ENCODE peak calls at places on chromosomes 13 and 19, in seven cellular contexts. F, O, M, J, Q, Y and B are unnamed samples.
A peak's percentile ranks its signal among the peaks of the same experiment; 100 is the strongest.

GRCh38 chr13:113972451-113973217 is 1.2 kb downstream of the C13orf46 start:
- DNase-seq in F (no peak), O (no peak), M (peak; percentile 58), J (no peak), Q (no peak), Y (no peak), B (no peak)

GRCh38 chr13:101655435-101655834 is 203.0 kb downstream of the ITGBL1 start:
- DNase-seq in F (no peak), O (no peak), M (no peak), J (no peak), Q (no peak), Y (no peak), B (no peak)

GRCh38 chr13:24788538-24788937 is 24.6 kb downstream of the RNF17 start:
- DNase-seq in F (no peak), O (no peak), M (no peak), J (no peak), Q (no peak), Y (no peak), B (no peak)

GRCh38 chr19:24049537-24049936 is 37.5 kb upstream of the ZNF254 start:
- DNase-seq in F (no peak), O (no peak), M (no peak), J (no peak), Q (no peak), Y (no peak), B (no peak)

GRCh38 chr19:2574971-2575630 is 99.2 kb downstream of the GADD45B start:
- DNase-seq in F (no peak), O (no peak), M (peak; percentile 42), J (no peak), Q (no peak), Y (no peak), B (no peak)

GRCh38 chr13:99484405-99484981 is 16.8 kb upstream of the TM9SF2 start:
- DNase-seq in F (no peak), O (no peak), M (no peak), J (no peak), Q (no peak), Y (peak; percentile 70), B (no peak)

GRCh38 chr13:96299235-96299634 is 209.3 kb downstream of the HS6ST3 start:
- DNase-seq in F (no peak), O (no peak), M (no peak), J (no peak), Q (no peak), Y (no peak), B (no peak)

GRCh38 chr13:42110410-42111155 is 62.1 kb downstream of the DGKH start:
- DNase-seq in F (no peak), O (peak; percentile 6), M (no peak), J (peak; percentile 12), Q (peak; percentile 52), Y (peak; percentile 81), B (peak; percentile 13)

GRCh38 chr19:17495639-17496265 is 15.7 kb upstream of the PGLS start:
- DNase-seq in F (no peak), O (no peak), M (no peak), J (no peak), Q (no peak), Y (no peak), B (no peak)

GRCh38 chr13:73602295-73602694 is 531.9 kb downstream of the KLF12 start:
- DNase-seq in F (no peak), O (no peak), M (no peak), J (no peak), Q (no peak), Y (no peak), B (no peak)

GRCh38 chr13:83056269-83056668 is 826.0 kb downstream of the SLITRK1 start:
- DNase-seq in F (no peak), O (no peak), M (no peak), J (no peak), Q (no peak), Y (no peak), B (no peak)

GRCh38 chr13:45492538-45492937 is 27.8 kb downstream of the COG3 start:
- DNase-seq in F (no peak), O (no peak), M (no peak), J (no peak), Q (no peak), Y (no peak), B (no peak)

GRCh38 chr19:49712397-49712859 is 21.5 kb downstream of the CPT1C start:
- DNase-seq in F (no peak), O (no peak), M (no peak), J (no peak), Q (no peak), Y (no peak), B (no peak)

GRCh38 chr13:78993792-78994191 is 334.8 kb upstream of the OBI1 start:
- DNase-seq in F (no peak), O (peak; percentile 40), M (no peak), J (no peak), Q (no peak), Y (no peak), B (no peak)